ENCODE peak calls at places on chromosomes 4 and X, in four cellular contexts. E is psoas muscle, L is bronchial epithelial cell, W is WTC11. X is an unnamed sample.
A peak's percentile ranks its signal among the peaks of the same experiment; 100 is the strongest.

GRCh38 chr4:55066018-55066417 is 59.4 kb downstream of the KDR start:
- DNase-seq in E (no peak), L (no peak), W (no peak), X (no peak)

GRCh38 chrX:77635372-77635771 is 150.6 kb downstream of the ATRX start:
- DNase-seq in L (no peak), W (no peak), E (no peak), X (no peak)

GRCh38 chrX:153974726-153975286 is 2.3 kb downstream of the TMEM187 start:
- DNase-seq in E (peak; percentile 39), W (no peak), L (no peak), X (no peak)

GRCh38 chrX:148574247-148574973 is 74.0 kb downstream of the AFF2 start:
- DNase-seq in E (no peak), W (no peak), L (peak; percentile 4), X (no peak)

GRCh38 chrX:48996969-48997368 is 5.1 kb downstream of the GRIPAP1 start:
- DNase-seq in W (peak; percentile 41), L (no peak), E (no peak), X (no peak)

GRCh38 chrX:16633754-16634153 is 16.2 kb upstream of the S100G start:
- DNase-seq in L (no peak), E (no peak), W (no peak), X (no peak)

GRCh38 chr4:1763550-1764080 is 29.5 kb upstream of the FGFR3 start:
- DNase-seq in E (no peak), L (no peak), W (no peak), X (no peak)

GRCh38 chr4:13968723-13969122 is 341.2 kb upstream of the BOD1L1 start:
- DNase-seq in L (no peak), W (no peak), E (no peak), X (no peak)

GRCh38 chr4:138677651-138678202 is 337.9 kb upstream of the NOCT start:
- DNase-seq in E (no peak), W (no peak), L (no peak), X (no peak)

GRCh38 chr4:182619659-182620058 is 297.5 kb downstream of the DCTD start:
- DNase-seq in L (no peak), W (no peak), E (no peak), X (no peak)

GRCh38 chr4:11160288-11160687 is 268.4 kb downstream of the HS3ST1 start:
- DNase-seq in W (no peak), E (no peak), L (peak; percentile 18), X (no peak)

GRCh38 chr4:11615601-11616000 is 186.9 kb upstream of the HS3ST1 start:
- DNase-seq in E (no peak), L (peak; percentile 74), W (no peak), X (no peak)

GRCh38 chr4:1718095-1718850 is 2.9 kb downstream of the TMEM129 start:
- DNase-seq in W (no peak), E (no peak), L (no peak), X (no peak)

GRCh38 chr4:86594559-86595425 is 677 bp downstream of the PTPN13 start:
- DNase-seq in E (peak; percentile 50), L (peak; percentile 56), W (peak; percentile 61), X (peak; percentile 61)
- TF ChIP-seq CTCF in E (no peak), L (peak; percentile 18), W (no peak), X (no peak)

DNA sequence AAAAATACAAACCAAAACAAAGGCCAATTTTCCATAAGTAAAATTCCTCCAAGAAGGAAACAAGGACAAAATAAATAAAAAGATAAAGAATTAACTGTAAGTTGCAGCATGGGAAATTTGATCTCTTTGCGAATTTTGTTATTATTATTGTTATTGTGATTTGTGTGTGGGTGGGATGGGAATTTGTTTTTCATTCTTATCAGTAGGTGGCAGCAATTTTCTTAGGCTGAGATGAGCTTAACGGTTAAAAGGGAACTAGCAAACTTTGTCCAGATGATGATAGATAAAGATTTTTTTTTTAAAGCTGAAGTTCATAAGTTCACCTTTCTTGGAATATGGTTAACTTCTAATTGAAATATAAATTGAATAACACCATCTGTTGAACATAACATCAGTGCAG is 83.2 kb upstream of the IL1RAPL2 start:
- DNase-seq in E (no peak), W (no peak), L (peak; percentile 13), X (no peak)
- TF ChIP-seq CTCF in E (no peak), W (no peak), L (no peak), X (no peak)

GRCh38 chrX:72306085-72306801 is 529 bp upstream of the CITED1 start:
- DNase-seq in W (peak; percentile 16), E (no peak), L (no peak), X (no peak)
- TF ChIP-seq CTCF in W (no peak), E (no peak), L (no peak), X (no peak)

DNA sequence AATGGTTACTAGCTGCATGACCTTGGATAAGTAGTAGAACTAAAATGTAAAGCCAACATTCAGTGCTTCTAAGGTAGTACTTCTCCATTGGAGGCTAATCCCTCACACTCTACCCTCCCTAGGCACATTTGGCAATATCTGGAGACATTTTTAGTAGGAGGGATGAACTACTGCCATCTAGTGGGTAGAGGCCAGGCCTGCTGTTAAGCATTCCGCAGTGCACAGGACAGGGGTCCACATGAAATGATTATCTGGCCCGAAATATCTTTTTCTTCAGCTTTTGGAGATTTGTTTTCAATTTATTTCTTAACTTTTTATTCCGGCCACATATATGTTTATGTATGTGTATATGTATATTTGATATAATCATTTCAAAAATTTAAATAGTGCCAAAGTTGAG is 36.0 kb upstream of the SPANXC start:
- DNase-seq in W (peak; percentile 7), L (peak; percentile 9), E (no peak), X (no peak)
- TF ChIP-seq CTCF in W (peak; percentile 19), L (peak; percentile 53), E (peak; percentile 28), X (no peak)

GRCh38 chr4:153798436-153798835 is 9.6 kb upstream of the SFRP2 start:
- DNase-seq in L (no peak), W (no peak), E (no peak), X (no peak)
- TF ChIP-seq CTCF in L (no peak), W (no peak), E (no peak), X (no peak)

GRCh38 chrX:114075073-114075673 is 508.7 kb upstream of the HTR2C start:
- DNase-seq in E (no peak), W (no peak), L (no peak), X (no peak)
- TF ChIP-seq CTCF in E (peak; percentile 29), W (no peak), L (no peak), X (no peak)

DNA sequence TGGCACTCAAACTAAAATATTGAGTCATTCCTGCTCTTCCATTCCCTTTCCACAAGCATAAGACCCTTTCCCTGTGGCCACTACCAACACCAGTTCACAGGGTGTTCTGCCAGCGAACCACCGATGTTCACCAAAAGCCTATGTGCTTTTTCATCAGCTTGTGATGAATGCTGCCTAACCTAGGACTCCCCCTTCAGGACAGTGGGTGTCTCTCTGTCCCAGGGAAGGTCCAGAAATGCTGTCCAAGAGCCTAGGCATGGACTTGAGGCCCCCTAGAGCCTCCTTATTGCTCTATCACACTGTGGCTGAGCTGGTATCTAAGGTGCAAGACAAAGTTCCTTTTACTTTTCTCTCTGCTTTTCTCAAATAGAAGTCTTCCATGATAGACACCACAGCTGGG is 1015.6 kb downstream of the PCDH19 start:
- DNase-seq in E (no peak), L (no peak), W (peak; percentile 18), X (no peak)
- TF ChIP-seq CTCF in E (no peak), L (no peak), W (no peak), X (no peak)

DNA sequence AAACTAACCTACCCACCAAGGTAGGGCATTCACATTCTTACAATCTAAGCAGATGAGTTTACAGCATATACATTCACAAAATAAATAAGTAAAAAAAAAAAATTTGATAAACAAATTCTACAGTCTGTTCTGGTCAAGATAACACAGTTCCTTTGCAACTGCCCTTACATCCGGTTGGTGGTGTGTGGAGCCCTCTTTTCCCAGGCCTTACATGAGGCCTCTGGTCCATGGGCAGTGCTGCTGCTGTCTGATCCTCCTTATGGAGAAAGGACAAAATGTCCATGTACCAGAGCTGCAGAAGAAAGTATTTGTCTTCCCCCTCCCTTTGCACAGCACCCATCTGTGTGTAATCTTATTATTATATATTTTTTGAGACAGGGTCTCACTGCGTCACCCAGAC is 2.2 kb upstream of the SEPTIN11 start:
- DNase-seq in W (no peak), E (no peak), L (no peak), X (no peak)
- TF ChIP-seq CTCF in W (no peak), E (no peak), L (no peak), X (no peak)

DNA sequence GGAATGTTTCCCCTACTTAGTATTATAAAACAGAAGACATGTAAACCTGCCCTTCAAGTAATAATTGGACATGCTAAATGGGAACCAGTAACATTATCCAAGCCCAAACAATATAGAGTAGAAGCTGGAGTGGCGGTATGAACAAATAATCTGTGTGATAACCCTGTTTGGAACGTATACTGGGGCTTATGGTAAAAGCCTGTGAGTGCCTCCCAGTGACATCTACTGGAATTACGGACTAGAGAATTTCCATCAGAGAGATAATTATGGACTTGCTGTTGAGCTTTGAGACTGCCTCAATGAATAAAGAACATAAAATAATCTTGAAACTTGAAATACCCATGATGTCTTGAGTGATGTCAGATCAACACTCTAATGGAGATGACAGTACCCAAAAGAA is 406.3 kb upstream of the GRIA3 start:
- DNase-seq in E (no peak), L (peak; percentile 3), W (no peak), X (no peak)
- TF ChIP-seq CTCF in E (no peak), L (no peak), W (no peak), X (no peak)